ENCODE peak calls at places on chromosomes 12 and 14, in five cellular contexts. X is K562, O is HepG2, M is GM12878, I is A549. D is an unnamed sample.

GRCh38 chr12:125988545-125988944 is 923.3 kb downstream of the AACS start:
- DNase-seq in X (no peak), O (no peak), M (no peak), I (no peak), D (no peak)

GRCh38 chr12:41026151-41026550 is 162.0 kb upstream of the PDZRN4 start:
- DNase-seq in X (no peak), O (no peak), M (no peak), I (no peak), D (no peak)

GRCh38 chr14:104892517-104893434 is 27.7 kb downstream of the CEP170B start:
- DNase-seq in X (peak; percentile 31), O (no peak), M (no peak), I (no peak), D (no peak)

GRCh38 chr12:23084236-23084995 is 459.4 kb downstream of the ETNK1 start:
- DNase-seq in X (peak; percentile 49), O (peak; percentile 6), M (no peak), I (peak; percentile 59), D (peak; percentile 95)

GRCh38 chr12:63038361-63039100 is 103.6 kb upstream of the PPM1H start:
- DNase-seq in X (peak; percentile 53), O (no peak), M (no peak), I (no peak), D (no peak)

GRCh38 chr14:102922490-102923200 is at the start of gene AMN:
- DNase-seq in X (peak; percentile 24), O (peak; percentile 64), M (no peak), I (peak; percentile 27), D (no peak)

GRCh38 chr14:99522025-99522401 is 40.8 kb downstream of the CCNK start:
- DNase-seq in X (no peak), O (no peak), M (no peak), I (no peak), D (no peak)

GRCh38 chr12:94208433-94208921 is 60.1 kb downstream of the PLXNC1 start:
- DNase-seq in X (peak; percentile 55), O (no peak), M (no peak), I (no peak), D (no peak)

GRCh38 chr12:112107306-112107705 is 1.3 kb downstream of the NAA25 start:
- DNase-seq in X (no peak), O (no peak), M (no peak), I (no peak), D (no peak)

GRCh38 chr14:100246809-100247428 is 8.0 kb downstream of the YY1 start:
- DNase-seq in X (peak; percentile 69), O (peak; percentile 77), M (no peak), I (peak; percentile 73), D (peak; percentile 47)

GRCh38 chr12:68122236-68122920 is 37.2 kb downstream of the IFNG start:
- DNase-seq in X (no peak), O (no peak), M (no peak), I (no peak), D (no peak)

GRCh38 chr12:132761032-132761910 is at the start of gene ANKLE2:
- DNase-seq in X (peak; percentile 58), O (peak; percentile 23), M (no peak), I (peak; percentile 63), D (peak; percentile 59)

GRCh38 chr14:23622990-23623389 is 13.2 kb upstream of the DHRS2 start:
- DNase-seq in X (no peak), O (no peak), M (no peak), I (no peak), D (no peak)

GRCh38 chr14:92924247-92924646 is 1.3 kb downstream of the CHGA start:
- DNase-seq in X (no peak), O (no peak), M (no peak), I (no peak), D (no peak)

GRCh38 chr12:81022531-81022930 is 55.3 kb upstream of the ACSS3 start:
- DNase-seq in X (no peak), O (no peak), M (no peak), I (no peak), D (no peak)

DNA sequence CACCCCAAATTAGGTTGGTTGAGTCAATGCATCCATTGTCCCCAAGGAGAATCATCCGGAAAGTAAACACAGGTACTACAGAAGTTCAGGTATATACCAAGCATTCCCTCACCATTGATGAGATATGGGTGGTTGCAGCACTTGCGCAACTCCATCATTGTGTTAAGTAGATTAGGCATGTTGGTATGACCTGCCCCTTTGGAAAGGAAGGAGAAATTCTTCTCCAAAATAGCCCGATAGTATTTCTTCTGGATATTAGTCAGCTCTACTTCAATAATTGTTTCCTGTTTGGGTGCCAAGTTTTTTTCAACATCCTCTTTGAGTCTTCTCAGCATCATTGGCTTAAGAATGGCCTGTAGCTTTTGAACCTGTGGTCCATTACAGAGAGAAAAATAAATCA is 21.3 kb upstream of the SUPT16H start:
- DNase-seq in X (no peak), O (no peak), M (no peak), I (no peak), D (no peak)
- TF ChIP-seq POLR2A in X (no peak), O (no peak), M (no peak), I (no peak), D (no peak)

GRCh38 chr14:72745546-72745945 is 148.4 kb downstream of the DPF3 start:
- DNase-seq in X (no peak), O (no peak), M (no peak), I (no peak), D (peak; percentile 89)
- TF ChIP-seq BHLHE40 in X (no peak), O (no peak), M (no peak), I (no peak), D (no peak)

DNA sequence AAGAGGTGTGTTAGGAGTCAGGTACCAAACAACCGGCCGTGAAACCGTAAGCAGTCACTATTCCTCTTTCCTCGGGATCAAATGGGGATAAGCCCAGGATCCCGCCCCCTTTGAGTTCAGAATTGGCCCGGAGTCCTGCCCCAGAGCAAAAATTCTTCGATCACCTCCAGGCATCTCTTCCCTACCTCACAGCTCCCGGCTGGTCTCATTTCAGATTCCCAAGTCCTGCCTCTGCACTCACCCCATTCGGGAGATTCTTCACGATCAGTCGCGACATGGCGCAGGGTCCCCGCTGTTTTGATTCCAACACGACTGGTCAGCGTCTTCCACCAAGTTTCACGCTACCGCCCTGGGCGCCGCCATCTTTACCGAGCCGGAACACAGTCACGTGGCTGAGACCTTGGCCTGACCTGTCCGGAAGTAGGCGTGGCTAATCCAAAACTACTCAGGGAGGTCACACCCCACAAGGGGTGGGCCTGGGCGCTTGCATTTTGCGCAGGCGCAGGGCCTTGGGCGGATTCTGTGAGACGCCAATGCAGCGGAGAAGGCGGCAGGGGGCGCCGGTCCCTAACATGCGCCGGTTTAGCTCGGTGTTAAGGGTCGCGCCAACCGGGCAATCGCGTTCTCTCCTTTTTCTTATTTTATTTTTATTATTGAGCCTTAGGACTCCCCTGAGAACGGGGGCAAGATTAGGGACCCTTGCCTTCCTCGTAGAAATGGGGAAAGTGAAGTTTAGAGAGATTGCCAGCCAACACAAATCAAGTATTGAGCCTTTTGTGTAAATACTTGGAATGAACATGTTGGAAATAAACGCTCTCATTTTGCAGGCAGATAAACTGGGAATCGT is at the start of gene RBM19:
- DNase-seq in X (peak; percentile 99), O (peak; percentile 97), M (peak; percentile 80), I (peak; percentile 98), D (peak; percentile 97)
- TF ChIP-seq POLR2A in X (peak; percentile 83), O (peak; percentile 86), M (peak; percentile 91), I (peak; percentile 77), D (peak; percentile 80)

GRCh38 chr12:20426191-20426590 is 57.9 kb downstream of the PDE3A start:
- DNase-seq in X (no peak), O (no peak), M (no peak), I (no peak), D (no peak)
- TF ChIP-seq BHLHE40 in X (no peak), O (no peak), M (no peak), I (no peak), D (no peak)

GRCh38 chr12:11555743-11556625 is 93.5 kb upstream of the ETV6 start:
- DNase-seq in X (peak; percentile 6), O (no peak), M (no peak), I (no peak), D (no peak)
- TF ChIP-seq POLR2A in X (no peak), O (no peak), M (no peak), I (no peak), D (no peak)

GRCh38 chr12:117867348-117867747 is 101.4 kb downstream of the KSR2 start:
- DNase-seq in X (no peak), O (no peak), M (no peak), I (no peak), D (no peak)

GRCh38 chr12:117875652-117876491 is 92.9 kb downstream of the KSR2 start:
- DNase-seq in X (peak; percentile 12), O (no peak), M (no peak), I (no peak), D (peak; percentile 3)

GRCh38 chr12:117876492-117876816 is 92.3 kb downstream of the KSR2 start:
- DNase-seq in X (no peak), O (no peak), M (no peak), I (no peak), D (no peak)

GRCh38 chr12:117874842-117875434 is 93.9 kb downstream of the KSR2 start:
- DNase-seq in X (peak; percentile 73), O (peak; percentile 45), M (no peak), I (peak; percentile 73), D (peak; percentile 35)

GRCh38 chr12:117872521-117873169 is 96.1 kb downstream of the KSR2 start:
- DNase-seq in X (no peak), O (no peak), M (no peak), I (no peak), D (no peak)
- TF ChIP-seq BHLHE40 in X (no peak), O (no peak), M (no peak), I (no peak), D (no peak)

DNA sequence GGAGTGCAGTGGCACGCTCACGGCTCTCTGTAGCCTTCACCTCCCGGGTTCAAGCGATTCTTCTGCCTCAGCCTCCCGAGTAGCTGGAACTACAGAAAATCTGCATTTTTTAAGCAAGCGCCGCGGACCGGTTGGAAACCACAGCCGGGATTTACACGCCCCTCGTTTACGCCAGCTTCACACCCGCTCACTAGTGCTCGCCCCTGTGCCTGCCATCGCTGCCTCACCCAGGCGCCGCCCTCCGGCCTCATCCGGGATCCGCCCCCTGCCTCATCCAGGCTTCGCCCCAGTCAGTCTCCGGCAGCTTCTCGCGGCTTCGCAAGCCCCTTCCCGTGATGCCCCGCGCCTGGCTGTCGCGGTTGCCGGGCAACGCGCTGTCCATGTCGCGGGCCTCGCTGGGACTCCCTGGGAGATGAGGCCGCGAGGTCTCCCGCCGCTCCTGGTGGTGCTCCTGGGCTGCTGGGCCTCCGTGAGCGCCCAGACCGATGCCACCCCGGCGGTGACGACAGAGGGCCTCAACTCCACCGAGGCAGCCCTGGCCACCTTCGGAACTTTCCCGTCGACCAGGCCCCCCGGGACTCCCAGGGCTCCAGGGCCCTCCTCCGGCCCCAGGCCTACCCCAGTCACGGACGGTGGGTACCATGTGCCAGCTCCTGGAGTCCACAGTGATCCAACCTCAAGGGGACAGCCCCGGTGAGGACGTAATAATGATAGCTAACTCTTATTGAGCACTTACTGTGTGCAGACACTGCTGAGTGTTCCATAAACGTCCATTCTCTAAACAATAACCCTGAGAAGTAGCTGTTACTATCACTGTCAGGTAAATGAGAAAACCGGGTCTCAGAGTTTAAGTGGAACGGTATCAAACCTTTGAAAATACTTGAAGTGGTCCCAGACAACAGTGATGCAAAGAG is at the start of gene TCTN1:
- DNase-seq in X (peak; percentile 97), O (peak; percentile 87), M (peak; percentile 70), I (peak; percentile 95), D (peak; percentile 91)
- TF ChIP-seq POLR2A in X (peak; percentile 83), O (peak; percentile 44), M (peak; percentile 95), I (peak; percentile 86), D (peak; percentile 62)

DNA sequence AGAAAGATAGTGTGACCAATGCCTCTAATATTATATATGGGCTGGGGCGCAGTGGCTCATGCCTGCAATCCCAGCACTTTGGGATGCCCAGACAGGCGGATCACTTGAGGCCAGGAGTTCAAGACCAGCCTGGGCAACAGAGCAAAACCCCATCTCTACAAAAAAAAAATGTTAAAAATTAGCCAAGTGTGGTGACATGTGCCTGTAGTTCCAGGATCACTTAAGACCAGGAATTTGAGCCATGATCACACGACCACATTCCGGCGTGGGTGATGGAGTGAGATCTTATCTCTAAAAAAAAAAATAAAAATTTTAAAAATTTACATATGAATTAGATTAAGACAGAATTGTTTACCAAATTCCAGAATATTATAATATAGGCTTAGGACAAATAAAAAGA is 12.0 kb downstream of the TM7SF3 start:
- DNase-seq in X (no peak), O (no peak), M (no peak), I (no peak), D (no peak)
- TF ChIP-seq BHLHE40 in X (no peak), O (no peak), M (no peak), I (no peak), D (no peak)

D was measured in IMR-90.